ENCODE peak calls at places on chromosomes 7 and 10, in seven cellular contexts. One of them, this sample, is unnamed.
A peak's percentile ranks its signal among the peaks of the same experiment; 100 is the strongest.

GRCh38 chr10:122499491-122499941 is 38.2 kb downstream of the HTRA1 start:
- DNase-seq in germinal center: no peak
- DNase-seq in naive thymus-derived CD4-positive, alpha-beta T cell: no peak
- DNase-seq in colonic mucosa: peak; percentile 42
- DNase-seq in progenitor cell of endocrine pancreas: no peak
- DNase-seq in RPMI7951: no peak
- DNase-seq in adrenal gland: no peak
- DNase-seq in this sample: no peak

GRCh38 chr10:60870803-60871202 is 73.2 kb downstream of the RHOBTB1 start:
- DNase-seq in germinal center: no peak
- DNase-seq in naive thymus-derived CD4-positive, alpha-beta T cell: no peak
- DNase-seq in colonic mucosa: no peak
- DNase-seq in progenitor cell of endocrine pancreas: no peak
- DNase-seq in RPMI7951: no peak
- DNase-seq in adrenal gland: no peak
- DNase-seq in this sample: no peak

GRCh38 chr7:116337800-116338199 is 127.5 kb downstream of the TES start:
- DNase-seq in germinal center: no peak
- DNase-seq in naive thymus-derived CD4-positive, alpha-beta T cell: no peak
- DNase-seq in colonic mucosa: no peak
- DNase-seq in progenitor cell of endocrine pancreas: no peak
- DNase-seq in RPMI7951: no peak
- DNase-seq in adrenal gland: no peak
- DNase-seq in this sample: no peak

GRCh38 chr7:16034353-16034752 is 347.9 kb upstream of the MEOX2 start:
- DNase-seq in germinal center: no peak
- DNase-seq in naive thymus-derived CD4-positive, alpha-beta T cell: no peak
- DNase-seq in colonic mucosa: no peak
- DNase-seq in progenitor cell of endocrine pancreas: no peak
- DNase-seq in RPMI7951: peak; percentile 7
- DNase-seq in adrenal gland: no peak
- DNase-seq in this sample: no peak

GRCh38 chr7:76217942-76218566 is 16.4 kb downstream of the SRRM3 start:
- DNase-seq in germinal center: no peak
- DNase-seq in naive thymus-derived CD4-positive, alpha-beta T cell: no peak
- DNase-seq in colonic mucosa: no peak
- DNase-seq in progenitor cell of endocrine pancreas: no peak
- DNase-seq in RPMI7951: no peak
- DNase-seq in adrenal gland: no peak
- DNase-seq in this sample: no peak

GRCh38 chr7:76358053-76358477 is 726 bp downstream of the YWHAG start:
- DNase-seq in germinal center: peak; percentile 75
- DNase-seq in naive thymus-derived CD4-positive, alpha-beta T cell: peak; percentile 47
- DNase-seq in colonic mucosa: peak; percentile 81
- DNase-seq in progenitor cell of endocrine pancreas: peak; percentile 12
- DNase-seq in RPMI7951: peak; percentile 39
- DNase-seq in adrenal gland: peak; percentile 69
- DNase-seq in this sample: peak; percentile 72

GRCh38 chr7:101125989-101126650 is 784 bp upstream of the SERPINE1 start:
- DNase-seq in germinal center: peak; percentile 18
- DNase-seq in naive thymus-derived CD4-positive, alpha-beta T cell: no peak
- DNase-seq in colonic mucosa: peak; percentile 53
- DNase-seq in progenitor cell of endocrine pancreas: no peak
- DNase-seq in RPMI7951: peak; percentile 99
- DNase-seq in adrenal gland: peak; percentile 81
- DNase-seq in this sample: peak; percentile 55

GRCh38 chr7:50208335-50208982 is 96.1 kb upstream of the IKZF1 start:
- DNase-seq in germinal center: no peak
- DNase-seq in naive thymus-derived CD4-positive, alpha-beta T cell: no peak
- DNase-seq in colonic mucosa: no peak
- DNase-seq in progenitor cell of endocrine pancreas: no peak
- DNase-seq in RPMI7951: no peak
- DNase-seq in adrenal gland: no peak
- DNase-seq in this sample: no peak

GRCh38 chr10:6667679-6668270 is 87.7 kb upstream of the PRKCQ start:
- DNase-seq in germinal center: no peak
- DNase-seq in naive thymus-derived CD4-positive, alpha-beta T cell: no peak
- DNase-seq in colonic mucosa: peak; percentile 22
- DNase-seq in progenitor cell of endocrine pancreas: peak; percentile 14
- DNase-seq in RPMI7951: peak; percentile 43
- DNase-seq in adrenal gland: peak; percentile 51
- DNase-seq in this sample: peak; percentile 23

GRCh38 chr10:31604141-31604540 is 285.1 kb downstream of the ZEB1 start:
- DNase-seq in germinal center: no peak
- DNase-seq in naive thymus-derived CD4-positive, alpha-beta T cell: no peak
- DNase-seq in colonic mucosa: no peak
- DNase-seq in progenitor cell of endocrine pancreas: no peak
- DNase-seq in RPMI7951: peak; percentile 93
- DNase-seq in adrenal gland: no peak
- DNase-seq in this sample: peak; percentile 54

GRCh38 chr10:77030915-77031425 is 606.6 kb downstream of the KCNMA1 start:
- DNase-seq in germinal center: no peak
- DNase-seq in naive thymus-derived CD4-positive, alpha-beta T cell: no peak
- DNase-seq in colonic mucosa: no peak
- DNase-seq in progenitor cell of endocrine pancreas: no peak
- DNase-seq in RPMI7951: no peak
- DNase-seq in adrenal gland: no peak
- DNase-seq in this sample: no peak

GRCh38 chr10:114166053-114166452 is 8.0 kb downstream of the CCDC186 start:
- DNase-seq in germinal center: no peak
- DNase-seq in naive thymus-derived CD4-positive, alpha-beta T cell: no peak
- DNase-seq in colonic mucosa: no peak
- DNase-seq in progenitor cell of endocrine pancreas: no peak
- DNase-seq in RPMI7951: no peak
- DNase-seq in adrenal gland: no peak
- DNase-seq in this sample: no peak

This sample was measured in BE2C.